ENCODE peak calls at places on chromosomes 1 and 21, in four cellular contexts. A, Z, X and J are unnamed samples. For H3K4me1, the result is how much of the 10 kb centered on the place peaks cover.

GRCh38 chr1:94456736-94457135 is 38.5 kb downstream of the ABCD3 start:
- DNase-seq in A (no peak), Z (no peak), X (no peak), J (no peak)

GRCh38 chr1:203183828-203184227 is 2.7 kb downstream of the CHI3L1 start:
- DNase-seq in A (no peak), Z (no peak), X (no peak), J (no peak)

GRCh38 chr1:231844986-231845502 is 218.5 kb downstream of the DISC1 start:
- DNase-seq in A (no peak), Z (no peak), X (no peak), J (no peak)

GRCh38 chr1:21663951-21664805 is 5.0 kb downstream of the RAP1GAP start:
- DNase-seq in A (no peak), Z (no peak), X (no peak), J (no peak)

GRCh38 chr21:35963920-35964451 is 96.3 kb downstream of the SETD4 start:
- DNase-seq in A (no peak), Z (no peak), X (no peak), J (no peak)

GRCh38 chr1:225849905-225850304 is 32.3 kb downstream of the TMEM63A start:
- DNase-seq in A (no peak), Z (no peak), X (no peak), J (no peak)

GRCh38 chr1:113990966-113991365 is 11.7 kb downstream of the OLFML3 start:
- DNase-seq in A (no peak), Z (no peak), X (no peak), J (no peak)

GRCh38 chr21:42539342-42539741 is 25.7 kb downstream of the SLC37A1 start:
- DNase-seq in A (no peak), Z (no peak), X (no peak), J (no peak)

GRCh38 chr1:15226626-15227286 is 20.3 kb upstream of the FHAD1 start:
- DNase-seq in A (no peak), Z (no peak), X (no peak), J (no peak)

GRCh38 chr1:54240741-54241335 is 40.9 kb downstream of the MRPL37 start:
- DNase-seq in A (no peak), Z (no peak), X (no peak), J (no peak)

GRCh38 chr1:77975386-77975785 is 3.5 kb downstream of the FUBP1 start:
- DNase-seq in A (no peak), Z (no peak), X (no peak), J (no peak)

DNA sequence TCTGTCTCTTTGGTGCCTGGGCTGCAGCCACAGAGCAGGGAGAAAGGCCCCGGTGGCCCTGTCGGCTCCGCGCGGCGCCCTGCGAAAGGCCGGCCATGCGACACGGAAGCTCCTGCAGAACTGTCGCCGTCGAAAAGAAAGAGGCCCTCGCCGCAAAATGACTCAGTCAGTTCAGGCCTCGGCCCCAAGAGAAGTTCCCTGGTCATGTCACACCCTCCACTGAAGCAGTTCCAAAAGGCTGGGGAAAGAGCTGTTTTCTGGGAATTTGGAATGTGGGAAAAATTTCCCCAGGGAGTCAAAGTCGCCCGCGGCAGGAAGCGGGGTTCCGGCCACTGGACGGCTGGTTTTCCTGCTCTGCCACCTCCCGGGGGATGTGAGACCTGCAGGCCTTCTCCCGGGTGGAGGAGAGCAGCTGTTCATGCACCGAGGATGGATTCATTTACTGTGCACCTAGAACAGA is 115.8 kb upstream of the ZNF678 start:
- DNase-seq in A (no peak), Z (no peak), X (no peak), J (no peak)
- TF ChIP-seq SUZ12 in A (no peak), Z (no peak), X (no peak), J (no peak)

GRCh38 chr1:18943162-18943561 is 13.3 kb downstream of the IFFO2 start:
- DNase-seq in A (no peak), Z (no peak), X (no peak), J (no peak)
- H3K4me1 ChIP-seq in A (under half), Z (under half), X (half or more), J (under half)

GRCh38 chr1:147292635-147293251 is 50.3 kb downstream of the CHD1L start:
- DNase-seq in A (no peak), Z (no peak), X (no peak), J (no peak)
- TF ChIP-seq ZNF274 in A (no peak), Z (no peak), X (no peak), J (no peak)

GRCh38 chr1:25616932-25617625 is 488 bp downstream of the MAN1C1 start:
- DNase-seq in A (no peak), Z (no peak), X (no peak), J (no peak)
- TF ChIP-seq SUZ12 in A (no peak), Z (no peak), X (no peak), J (no peak)

GRCh38 chr1:8092603-8093141 is 66.6 kb upstream of the ERRFI1 start:
- DNase-seq in A (no peak), Z (no peak), X (no peak), J (no peak)
- H3K4me1 ChIP-seq in A (under half), Z (under half), X (half or more), J (under half)

GRCh38 chr1:67834246-67834877 is 1.1 kb upstream of the GNG12 start:
- DNase-seq in A (no peak), Z (no peak), X (no peak), J (no peak)

GRCh38 chr1:67835663-67836452 is 2.6 kb upstream of the GNG12 start:
- DNase-seq in A (no peak), Z (no peak), X (no peak), J (no peak)

GRCh38 chr1:67840449-67840848 is 7.2 kb upstream of the GNG12 start:
- DNase-seq in A (no peak), Z (no peak), X (no peak), J (peak)

GRCh38 chr1:67836769-67837168 is 3.5 kb upstream of the GNG12 start:
- DNase-seq in A (no peak), Z (no peak), X (no peak), J (no peak)

GRCh38 chr1:67838180-67838912 is 5.1 kb upstream of the GNG12 start:
- DNase-seq in A (no peak), Z (no peak), X (no peak), J (no peak)
- TF ChIP-seq ZNF274 in A (no peak), Z (no peak), X (no peak), J (no peak)